ENCODE peak calls at places on chromosomes 13 and 19, in seven cellular contexts. R is NCI-H2081, L is NCI-H187 treated with DMSO at 0.1 percent for 48 hours, P is C1 segment of cervical spinal cord, K is NCI-H1048, X is GM13976, F is stromal cell of bone marrow. Y is an unnamed sample.

GRCh38 chr19:30896551-30896950 is 452.7 kb downstream of the TSHZ3 start:
- DNase-seq in R (no peak), L (no peak), P (no peak), K (no peak), X (no peak), F (no peak), Y (no peak)

GRCh38 chr13:27622881-27623280 is 1.2 kb downstream of the POLR1D start:
- DNase-seq in R (no peak), L (no peak), P (no peak), K (no peak), X (no peak), F (no peak), Y (no peak)

GRCh38 chr19:36488816-36489138 is 584 bp downstream of the ZNF566 start:
- DNase-seq in R (peak), L (no peak), P (no peak), K (no peak), X (peak), F (no peak), Y (peak)

GRCh38 chr19:50837300-50837699 is 3.9 kb upstream of the KLK15 start:
- DNase-seq in R (no peak), L (no peak), P (no peak), K (no peak), X (no peak), F (no peak), Y (no peak)

GRCh38 chr13:72186730-72187422 is 319.9 kb upstream of the DACH1 start:
- DNase-seq in R (no peak), L (no peak), P (no peak), K (no peak), X (no peak), F (no peak), Y (no peak)

GRCh38 chr19:1259873-1260748 is 9.0 kb upstream of the CIRBP start:
- DNase-seq in R (no peak), L (no peak), P (no peak), K (no peak), X (no peak), F (no peak), Y (no peak)

GRCh38 chr19:29329460-29330134 is 116.6 kb upstream of the UQCRFS1 start:
- DNase-seq in R (no peak), L (no peak), P (no peak), K (no peak), X (no peak), F (no peak), Y (no peak)

GRCh38 chr13:75566658-75567057 is 17.1 kb downstream of the UCHL3 start:
- DNase-seq in R (no peak), L (no peak), P (no peak), K (no peak), X (no peak), F (no peak), Y (no peak)

GRCh38 chr13:113956571-113956970 is 17.3 kb downstream of the C13orf46 start:
- DNase-seq in R (no peak), L (no peak), P (no peak), K (no peak), X (no peak), F (no peak), Y (no peak)

GRCh38 chr13:57418067-57418677 is 213.4 kb upstream of the PCDH17 start:
- DNase-seq in R (no peak), L (no peak), P (no peak), K (no peak), X (no peak), F (no peak), Y (no peak)

GRCh38 chr19:51760811-51761356 is at the start of gene FPR2:
- DNase-seq in R (no peak), L (no peak), P (no peak), K (no peak), X (no peak), F (no peak), Y (no peak)

GRCh38 chr19:518292-519231 is 11.3 kb downstream of the TPGS1 start:
- DNase-seq in R (no peak), L (no peak), P (no peak), K (no peak), X (no peak), F (no peak), Y (no peak)

GRCh38 chr19:35545855-35546381 is 492 bp downstream of the TMEM147 start:
- DNase-seq in R (peak), L (no peak), P (no peak), K (no peak), X (peak), F (no peak), Y (peak)

GRCh38 chr19:10670187-10670586 is 16.0 kb downstream of the ILF3 start:
- DNase-seq in R (no peak), L (no peak), P (no peak), K (no peak), X (no peak), F (no peak), Y (no peak)

GRCh38 chr13:110734561-110734960 is 21.1 kb downstream of the ING1 start:
- DNase-seq in R (no peak), L (no peak), P (no peak), K (no peak), X (no peak), F (no peak), Y (no peak)

GRCh38 chr13:33206425-33206824 is 79.1 kb downstream of the STARD13 start:
- DNase-seq in R (no peak), L (no peak), P (no peak), K (no peak), X (no peak), F (no peak), Y (no peak)

GRCh38 chr19:16985403-16985802 is 41.2 kb downstream of the CPAMD8 start:
- DNase-seq in R (no peak), L (no peak), P (no peak), K (no peak), X (no peak), F (no peak), Y (no peak)

GRCh38 chr13:28531195-28531955 is 36.4 kb upstream of the FLT1 start:
- DNase-seq in R (no peak), L (no peak), P (peak), K (no peak), X (peak), F (no peak), Y (peak)

GRCh38 chr19:41997121-41997850 is 3.3 kb upstream of the ATP1A3 start:
- DNase-seq in R (no peak), L (no peak), P (peak), K (peak), X (peak), F (no peak), Y (peak)

GRCh38 chr19:33040994-33041827 is 23.5 kb downstream of the RHPN2 start:
- DNase-seq in R (no peak), L (no peak), P (no peak), K (no peak), X (no peak), F (no peak), Y (no peak)